ENCODE peak calls at places on chromosomes 6 and 20, in five cellular contexts. One of them, this sample, is unnamed.

GRCh38 chr6:131980338-131980790 is 29.2 kb upstream of the CCN2 start:
- DNase-seq in tibial nerve: no peak
- DNase-seq in NCI-H1930: no peak
- DNase-seq in fibroblast of the aortic adventitia: no peak
- DNase-seq in fibroblast of lung: no peak
- DNase-seq in this sample: no peak

GRCh38 chr6:46993846-46994245 is 48.3 kb downstream of the ADGRF1 start:
- DNase-seq in tibial nerve: no peak
- DNase-seq in NCI-H1930: no peak
- DNase-seq in fibroblast of the aortic adventitia: peak
- DNase-seq in fibroblast of lung: peak
- DNase-seq in this sample: no peak

GRCh38 chr6:46933751-46934150 is 12.0 kb upstream of the ADGRF5 start:
- DNase-seq in tibial nerve: no peak
- DNase-seq in NCI-H1930: no peak
- DNase-seq in fibroblast of the aortic adventitia: no peak
- DNase-seq in fibroblast of lung: peak
- DNase-seq in this sample: no peak

GRCh38 chr6:131182991-131183425 is 47.7 kb downstream of the AKAP7 start:
- DNase-seq in tibial nerve: no peak
- DNase-seq in NCI-H1930: no peak
- DNase-seq in fibroblast of the aortic adventitia: peak
- DNase-seq in fibroblast of lung: peak
- DNase-seq in this sample: no peak

GRCh38 chr6:150212745-150213144 is 69.9 kb downstream of the PPP1R14C start:
- DNase-seq in tibial nerve: no peak
- DNase-seq in NCI-H1930: no peak
- DNase-seq in fibroblast of the aortic adventitia: no peak
- DNase-seq in fibroblast of lung: peak
- DNase-seq in this sample: no peak

GRCh38 chr20:54014301-54014914 is 56.0 kb downstream of the BCAS1 start:
- DNase-seq in tibial nerve: no peak
- DNase-seq in NCI-H1930: peak
- DNase-seq in fibroblast of the aortic adventitia: peak
- DNase-seq in fibroblast of lung: no peak
- DNase-seq in this sample: no peak

GRCh38 chr6:33822575-33823395 is 19.0 kb upstream of the MLN start:
- DNase-seq in tibial nerve: no peak
- DNase-seq in NCI-H1930: no peak
- DNase-seq in fibroblast of the aortic adventitia: no peak
- DNase-seq in fibroblast of lung: no peak
- DNase-seq in this sample: no peak

GRCh38 chr6:93584280-93584679 is 164.9 kb upstream of the EPHA7 start:
- DNase-seq in tibial nerve: no peak
- DNase-seq in NCI-H1930: no peak
- DNase-seq in fibroblast of the aortic adventitia: no peak
- DNase-seq in fibroblast of lung: no peak
- DNase-seq in this sample: no peak

GRCh38 chr20:25508083-25508770 is 77.1 kb downstream of the NINL start:
- DNase-seq in tibial nerve: no peak
- DNase-seq in NCI-H1930: no peak
- DNase-seq in fibroblast of the aortic adventitia: peak
- DNase-seq in fibroblast of lung: peak
- DNase-seq in this sample: no peak

GRCh38 chr6:108726726-108727339 is 121.4 kb upstream of the ARMC2 start:
- DNase-seq in tibial nerve: no peak
- DNase-seq in NCI-H1930: no peak
- DNase-seq in fibroblast of the aortic adventitia: no peak
- DNase-seq in fibroblast of lung: no peak
- DNase-seq in this sample: no peak

GRCh38 chr6:45445749-45446454 is 68.2 kb upstream of the SUPT3H start:
- DNase-seq in tibial nerve: peak
- DNase-seq in NCI-H1930: no peak
- DNase-seq in fibroblast of the aortic adventitia: peak
- DNase-seq in fibroblast of lung: peak
- DNase-seq in this sample: peak

GRCh38 chr6:132133734-132134490 is 182.7 kb upstream of the CCN2 start:
- DNase-seq in tibial nerve: no peak
- DNase-seq in NCI-H1930: no peak
- DNase-seq in fibroblast of the aortic adventitia: peak
- DNase-seq in fibroblast of lung: peak
- DNase-seq in this sample: peak

GRCh38 chr6:217048-217659 is 75.1 kb upstream of the DUSP22 start:
- DNase-seq in tibial nerve: no peak
- DNase-seq in NCI-H1930: no peak
- DNase-seq in fibroblast of the aortic adventitia: no peak
- DNase-seq in fibroblast of lung: no peak
- DNase-seq in this sample: no peak

GRCh38 chr6:170093276-170093657 is 197.6 kb downstream of the DLL1 start:
- DNase-seq in tibial nerve: no peak
- DNase-seq in NCI-H1930: no peak
- DNase-seq in fibroblast of the aortic adventitia: no peak
- DNase-seq in fibroblast of lung: no peak
- DNase-seq in this sample: peak

GRCh38 chr6:159008656-159009288 is 8.8 kb upstream of the RSPH3 start:
- DNase-seq in tibial nerve: no peak
- DNase-seq in NCI-H1930: no peak
- DNase-seq in fibroblast of the aortic adventitia: peak
- DNase-seq in fibroblast of lung: peak
- DNase-seq in this sample: no peak

GRCh38 chr6:45959534-45960195 is 56.0 kb downstream of the CLIC5 start:
- DNase-seq in tibial nerve: no peak
- DNase-seq in NCI-H1930: no peak
- DNase-seq in fibroblast of the aortic adventitia: no peak
- DNase-seq in fibroblast of lung: peak
- DNase-seq in this sample: no peak

GRCh38 chr6:71879016-71879415 is 7.3 kb upstream of the RIMS1 start:
- DNase-seq in tibial nerve: no peak
- DNase-seq in NCI-H1930: no peak
- DNase-seq in fibroblast of the aortic adventitia: peak
- DNase-seq in fibroblast of lung: peak
- DNase-seq in this sample: no peak

GRCh38 chr6:135170849-135171248 is 10.3 kb upstream of the MYB start:
- DNase-seq in tibial nerve: no peak
- DNase-seq in NCI-H1930: no peak
- DNase-seq in fibroblast of the aortic adventitia: no peak
- DNase-seq in fibroblast of lung: no peak
- DNase-seq in this sample: no peak

GRCh38 chr20:45174434-45175364 is at the start of gene PI3:
- DNase-seq in tibial nerve: no peak
- DNase-seq in NCI-H1930: no peak
- DNase-seq in fibroblast of the aortic adventitia: peak
- DNase-seq in fibroblast of lung: peak
- DNase-seq in this sample: no peak

GRCh38 chr6:31785475-31785874 is 8.3 kb upstream of the VWA7 start:
- DNase-seq in tibial nerve: no peak
- DNase-seq in NCI-H1930: no peak
- DNase-seq in fibroblast of the aortic adventitia: no peak
- DNase-seq in fibroblast of lung: no peak
- DNase-seq in this sample: no peak

GRCh38 chr6:19153270-19153980 is 683.7 kb upstream of the ID4 start:
- DNase-seq in tibial nerve: no peak
- DNase-seq in NCI-H1930: no peak
- DNase-seq in fibroblast of the aortic adventitia: peak
- DNase-seq in fibroblast of lung: peak
- DNase-seq in this sample: peak

GRCh38 chr6:99471638-99472037 is 43.6 kb downstream of the USP45 start:
- DNase-seq in tibial nerve: no peak
- DNase-seq in NCI-H1930: no peak
- DNase-seq in fibroblast of the aortic adventitia: no peak
- DNase-seq in fibroblast of lung: no peak
- DNase-seq in this sample: no peak

GRCh38 chr6:9397981-9398559 is 962.7 kb upstream of the SLC35B3 start:
- DNase-seq in tibial nerve: no peak
- DNase-seq in NCI-H1930: no peak
- DNase-seq in fibroblast of the aortic adventitia: no peak
- DNase-seq in fibroblast of lung: no peak
- DNase-seq in this sample: no peak

GRCh38 chr20:18986146-18986830 is 172.7 kb downstream of the SCP2D1 start:
- DNase-seq in tibial nerve: no peak
- DNase-seq in NCI-H1930: no peak
- DNase-seq in fibroblast of the aortic adventitia: no peak
- DNase-seq in fibroblast of lung: no peak
- DNase-seq in this sample: no peak

GRCh38 chr6:110055387-110055735 is 77.2 kb downstream of the GPR6 start:
- DNase-seq in tibial nerve: no peak
- DNase-seq in NCI-H1930: no peak
- DNase-seq in fibroblast of the aortic adventitia: no peak
- DNase-seq in fibroblast of lung: no peak
- DNase-seq in this sample: no peak

This sample was measured in tibial artery.